ENCODE peak calls at places on chromosomes 12 and 14, in ten cellular contexts. M, J, H, F, K, C, L, Y, P and A are unnamed samples.

GRCh38 chr12:28622416-28622815 is 432.2 kb downstream of the CCDC91 start:
- DNase-seq in C (no peak), L (no peak), Y (no peak), P (no peak), J (no peak), H (no peak), K (peak), M (no peak), F (no peak), A (no peak)

GRCh38 chr14:104309657-104310369 is 171.4 kb downstream of the KIF26A start:
- DNase-seq in M (no peak), J (no peak), L (no peak), Y (no peak), H (no peak), K (no peak), F (no peak), P (no peak), C (no peak), A (peak)

GRCh38 chr12:6769003-6769389 is 2.8 kb downstream of the PTMS start:
- DNase-seq in F (peak), H (no peak), P (no peak), K (no peak), M (peak), J (no peak), C (no peak), Y (no peak), L (peak), A (peak)

GRCh38 chr12:14952295-14952995 is 9.0 kb downstream of the ARHGDIB start:
- DNase-seq in H (no peak), C (peak), P (peak), M (no peak), L (no peak), J (no peak), Y (no peak), F (no peak), K (peak), A (no peak)

GRCh38 chr12:93946542-93947150 is 201.7 kb upstream of the PLXNC1 start:
- DNase-seq in K (no peak), M (no peak), C (no peak), L (no peak), Y (no peak), J (no peak), P (peak), F (no peak), H (no peak), A (no peak)

GRCh38 chr14:26896447-26896846 is 298.6 kb upstream of the NOVA1 start:
- DNase-seq in L (no peak), H (no peak), K (no peak), J (no peak), F (no peak), M (no peak), C (no peak), Y (no peak), P (peak), A (no peak)

GRCh38 chr14:75864352-75864751 is 117.4 kb downstream of the TGFB3 start:
- DNase-seq in J (no peak), Y (no peak), F (no peak), L (no peak), C (no peak), M (no peak), K (peak), P (no peak), H (no peak), A (no peak)

GRCh38 chr12:88642675-88643431 is 62.6 kb upstream of the KITLG start:
- DNase-seq in F (no peak), H (no peak), M (no peak), Y (no peak), P (no peak), K (no peak), L (no peak), C (no peak), J (no peak), A (no peak)

GRCh38 chr12:94649349-94650142 is 811 bp downstream of the TMCC3 start:
- DNase-seq in L (peak), J (peak), Y (peak), F (peak), C (no peak), P (no peak), M (peak), H (no peak), K (no peak), A (peak)

GRCh38 chr14:74491952-74492351 is 1.2 kb downstream of the NPC2 start:
- DNase-seq in M (no peak), J (no peak), P (no peak), Y (no peak), K (peak), F (no peak), C (no peak), L (no peak), H (no peak), A (no peak)

GRCh38 chr12:46549527-46550265 is 177.1 kb upstream of the SLC38A2 start:
- DNase-seq in L (no peak), P (no peak), K (no peak), M (no peak), F (peak), J (no peak), H (no peak), C (no peak), Y (no peak), A (no peak)

GRCh38 chr12:45762185-45763110 is 32.9 kb downstream of the ARID2 start:
- DNase-seq in H (peak), J (no peak), F (no peak), M (no peak), C (peak), K (peak), Y (peak), P (peak), L (no peak), A (no peak)

GRCh38 chr12:108257610-108258106 is 81.5 kb downstream of the CMKLR1 start:
- DNase-seq in C (no peak), L (no peak), M (no peak), K (no peak), J (no peak), Y (no peak), F (no peak), P (no peak), H (no peak), A (no peak)

GRCh38 chr12:49028666-49029275 is 10.2 kb upstream of the PRKAG1 start:
- DNase-seq in K (no peak), F (no peak), Y (no peak), J (no peak), L (no peak), P (no peak), M (no peak), H (no peak), C (no peak), A (no peak)

GRCh38 chr12:105705765-105706164 is 375.3 kb downstream of the C12orf75 start:
- DNase-seq in C (peak), Y (peak), H (no peak), L (peak), J (peak), F (peak), P (peak), K (peak), M (peak), A (no peak)

GRCh38 chr12:65741662-65742480 is 82.4 kb upstream of the HMGA2 start:
- DNase-seq in C (no peak), Y (no peak), P (no peak), L (peak), F (peak), K (no peak), J (no peak), H (no peak), M (peak), A (no peak)

GRCh38 chr12:70756791-70757190 is 119.6 kb upstream of the PTPRB start:
- DNase-seq in J (no peak), K (no peak), H (no peak), C (peak), Y (peak), L (no peak), M (no peak), F (no peak), P (no peak), A (no peak)